ENCODE peak calls at places on chromosomes 13 and 19, in seven cellular contexts. O, R, B, N, D, H and J are unnamed samples.

GRCh38 chr19:54673222-54673621 is 10.4 kb downstream of the LILRB4 start:
- DNase-seq in H (no peak), B (no peak), D (no peak), N (no peak), O (no peak), R (no peak), J (no peak)

GRCh38 chr13:110244096-110244830 is 62.7 kb downstream of the COL4A1 start:
- DNase-seq in B (no peak), D (no peak), O (no peak), H (no peak), R (no peak), N (peak), J (peak)

GRCh38 chr19:1521636-1522035 is 2.2 kb upstream of the PLK5 start:
- DNase-seq in O (no peak), R (no peak), D (no peak), H (no peak), B (peak), N (no peak), J (no peak)

GRCh38 chr19:1223018-1223855 is 14.6 kb downstream of the CBARP start:
- DNase-seq in O (no peak), N (no peak), R (no peak), H (no peak), D (no peak), B (peak), J (no peak)

GRCh38 chr13:106530209-106530906 is 5.1 kb downstream of the EFNB2 start:
- DNase-seq in O (no peak), B (no peak), H (no peak), R (no peak), N (no peak), D (no peak), J (no peak)

GRCh38 chr19:17795495-17795856 is 538 bp downstream of the B3GNT3 start:
- DNase-seq in R (no peak), H (no peak), N (no peak), D (no peak), B (no peak), O (no peak), J (no peak)

GRCh38 chr19:54104998-54105715 is 2.5 kb downstream of the NDUFA3 start:
- DNase-seq in N (no peak), R (no peak), O (no peak), B (no peak), D (no peak), H (no peak), J (no peak)

GRCh38 chr19:9702186-9702585 is 27.3 kb upstream of the ZNF562 start:
- DNase-seq in H (no peak), O (no peak), B (no peak), R (no peak), D (no peak), N (no peak), J (no peak)

GRCh38 chr13:102195566-102196462 is 206.0 kb downstream of the FGF14 start:
- DNase-seq in O (no peak), H (no peak), N (no peak), B (peak), D (no peak), R (no peak), J (no peak)

GRCh38 chr13:29754486-29754806 is 96.0 kb downstream of the UBL3 start:
- DNase-seq in B (peak), D (peak), O (no peak), R (no peak), H (no peak), N (no peak), J (no peak)

GRCh38 chr13:46885018-46885417 is 11.8 kb downstream of the HTR2A start:
- DNase-seq in H (no peak), D (peak), R (no peak), O (no peak), N (no peak), B (no peak), J (no peak)

GRCh38 chr19:30046522-30046921 is 104.5 kb downstream of the URI1 start:
- DNase-seq in O (no peak), B (no peak), D (peak), R (no peak), H (no peak), N (no peak), J (no peak)

GRCh38 chr19:15200575-15201364 is at the start of gene NOTCH3:
- DNase-seq in H (peak), O (no peak), N (no peak), B (no peak), D (no peak), R (no peak), J (no peak)

GRCh38 chr13:45702088-45702487 is at the start of gene CBY2:
- DNase-seq in O (no peak), B (no peak), R (no peak), D (no peak), N (no peak), H (no peak), J (no peak)

GRCh38 chr13:111925146-111925875 is 141.6 kb upstream of the SOX1 start:
- DNase-seq in H (no peak), D (no peak), O (no peak), R (no peak), B (no peak), N (no peak), J (peak)

GRCh38 chr19:16265890-16266585 is 58.6 kb upstream of the KLF2 start:
- DNase-seq in N (no peak), O (no peak), H (no peak), R (no peak), B (no peak), D (no peak), J (no peak)

GRCh38 chr13:107518780-107519179 is 696.6 kb downstream of the LIG4 start:
- DNase-seq in R (no peak), N (no peak), B (no peak), O (no peak), D (no peak), H (no peak), J (no peak)

GRCh38 chr19:42683917-42684513 is 56.3 kb downstream of the PSG3 start:
- DNase-seq in O (no peak), H (no peak), N (no peak), B (peak), D (peak), R (no peak), J (no peak)
- TF ChIP-seq CTCF in O (peak), H (peak), N (peak), B (peak), D (peak), R (no peak), J (peak)

DNA sequence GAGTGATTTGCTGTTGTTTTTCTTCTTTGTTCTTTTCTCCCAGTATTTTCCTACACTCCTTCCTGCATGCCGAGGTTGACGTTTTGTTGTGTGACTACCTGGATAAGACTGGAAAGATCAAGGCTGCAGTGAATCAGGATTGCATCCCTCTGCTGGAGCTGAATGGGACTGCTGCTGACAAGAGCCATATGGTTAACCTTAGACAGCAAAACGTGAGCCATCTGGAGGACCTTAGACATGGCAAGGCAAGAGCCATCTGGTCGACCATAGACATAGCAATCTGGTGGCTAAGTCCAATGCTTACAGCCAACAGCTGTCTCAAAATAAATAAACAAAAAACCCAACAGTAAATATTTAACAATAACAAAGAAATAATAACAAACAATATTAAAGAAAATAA is 42.6 kb upstream of the ZNF91 start:
- DNase-seq in O (no peak), N (no peak), D (no peak), B (no peak), H (no peak), R (no peak), J (no peak)
- TF ChIP-seq CTCF in O (no peak), N (no peak), D (no peak), B (no peak), H (no peak), R (no peak), J (no peak)

GRCh38 chr19:36918090-36918489 is 2.0 kb downstream of the ZNF568 start:
- DNase-seq in R (no peak), N (no peak), D (no peak), B (no peak), O (no peak), H (no peak), J (no peak)

GRCh38 chr19:36916991-36917390 is 859 bp downstream of the ZNF568 start:
- DNase-seq in O (no peak), B (peak), R (no peak), D (peak), N (no peak), H (no peak), J (no peak)

DNA sequence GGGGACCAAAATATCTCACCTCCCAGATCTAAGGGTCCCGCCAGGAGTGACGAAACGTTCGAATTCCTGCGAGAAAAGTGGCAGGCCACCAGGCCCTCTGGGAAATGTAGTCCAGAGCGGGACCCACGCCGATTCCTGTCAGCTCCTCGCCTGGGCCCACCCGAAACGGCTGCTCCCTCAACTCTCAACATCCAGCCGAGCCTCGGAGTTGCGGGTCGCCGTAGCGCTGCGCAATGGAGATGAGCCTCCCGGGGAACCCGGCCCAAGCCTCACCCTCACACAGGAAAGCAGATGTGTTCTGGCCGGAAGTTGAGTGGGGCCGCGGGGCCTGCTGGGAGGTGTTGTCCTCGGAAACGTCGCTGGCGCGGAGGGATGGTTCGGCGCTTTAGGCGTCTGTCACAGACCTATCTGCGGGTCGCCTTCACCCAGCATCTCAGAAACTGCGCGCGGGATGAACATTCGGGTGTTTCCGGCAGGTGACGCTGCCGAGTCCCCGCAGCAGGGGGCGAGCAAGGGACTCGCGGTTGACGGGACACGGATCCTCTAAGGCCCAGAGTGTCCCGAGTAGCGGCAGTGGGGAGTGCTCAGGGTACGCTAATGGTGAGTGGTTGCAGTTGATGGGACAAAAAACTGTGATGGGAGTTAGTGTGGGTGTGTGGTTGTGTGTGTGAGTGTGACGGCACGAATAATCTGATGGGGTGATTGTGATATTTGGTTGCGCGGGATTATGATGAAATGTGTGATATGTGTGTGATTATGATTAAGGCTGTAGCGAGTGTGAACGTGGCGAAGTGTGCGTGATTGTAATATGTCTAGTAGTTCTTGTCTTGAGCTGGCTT is at the start of the genes ZNF568 and ZNF829:
- DNase-seq in R (peak), D (peak), H (peak), B (peak), O (peak), N (peak), J (peak)
- TF ChIP-seq CTCF in R (peak), D (peak), H (peak), B (peak), O (peak), N (peak), J (peak)

DNA sequence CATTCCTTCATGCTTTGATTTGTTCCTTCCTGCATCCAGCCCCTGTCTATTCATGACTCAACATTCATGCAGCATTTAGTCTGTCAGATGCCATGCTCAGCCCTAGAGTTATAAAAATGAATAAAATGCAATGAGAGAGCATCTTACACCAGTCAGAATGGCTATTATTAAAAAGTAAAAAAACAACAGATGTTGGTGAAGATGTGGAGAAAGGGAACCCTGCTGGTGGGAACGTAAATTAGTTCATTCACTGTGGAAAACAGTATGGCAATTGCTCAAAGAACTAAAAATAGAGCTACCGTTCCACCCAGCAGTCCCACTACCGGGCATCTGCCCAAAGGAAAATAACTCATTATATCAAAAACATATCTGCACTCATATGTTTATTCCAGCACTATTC is 70.0 kb upstream of the GTF3A start:
- DNase-seq in O (no peak), H (no peak), B (peak), D (peak), R (no peak), N (no peak), J (no peak)
- TF ChIP-seq CTCF in O (no peak), H (no peak), B (no peak), D (peak), R (no peak), N (peak), J (no peak)

GRCh38 chr19:49812997-49813861 is at the start of gene FUZ:
- DNase-seq in O (peak), H (peak), D (peak), B (peak), R (peak), N (peak), J (peak)
- TF ChIP-seq CTCF in O (peak), H (peak), D (peak), B (no peak), R (peak), N (peak), J (no peak)

DNA sequence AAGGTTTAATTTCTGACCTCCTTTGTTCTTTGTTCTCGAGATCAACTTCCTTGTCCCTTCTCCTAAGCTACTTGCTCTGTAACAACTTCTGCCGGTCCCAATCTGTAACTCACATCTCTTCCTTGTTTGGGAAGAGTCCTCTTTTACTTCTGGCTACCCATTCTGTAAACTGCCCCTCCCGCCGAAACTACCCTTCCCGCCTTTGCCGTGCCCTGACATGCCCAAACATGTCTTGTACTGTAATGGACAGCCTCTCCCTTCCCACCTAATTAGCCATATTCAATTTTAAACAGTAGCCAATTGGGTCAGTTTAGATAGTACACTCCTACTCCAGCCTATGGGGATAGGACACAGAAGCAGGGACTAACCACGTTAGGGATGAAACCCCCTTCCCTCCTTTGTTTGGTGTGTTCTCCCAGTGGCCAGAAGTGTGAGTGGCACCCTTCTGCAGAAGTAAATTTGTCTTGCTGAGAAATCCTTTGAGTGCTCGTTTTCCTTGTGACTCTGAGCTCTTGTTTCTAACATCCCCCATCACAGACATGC is 34.2 kb downstream of the SACS start:
- DNase-seq in B (no peak), R (no peak), D (no peak), O (no peak), N (no peak), H (no peak), J (no peak)
- TF ChIP-seq CTCF in B (no peak), R (no peak), D (no peak), O (no peak), N (no peak), H (no peak), J (no peak)

GRCh38 chr19:41699968-41700323 is 8.5 kb upstream of the CEACAM5 start:
- DNase-seq in D (no peak), H (no peak), O (no peak), R (no peak), B (no peak), N (no peak), J (no peak)

GRCh38 chr19:41697198-41697855 is 9.3 kb upstream of the CEACAM7 start:
- DNase-seq in D (no peak), R (no peak), B (no peak), H (no peak), O (no peak), N (no peak), J (peak)

GRCh38 chr19:41698746-41699230 is 9.6 kb upstream of the CEACAM5 start:
- DNase-seq in B (no peak), H (no peak), O (no peak), D (no peak), N (no peak), R (no peak), J (no peak)

GRCh38 chr19:41700381-41701195 is 7.8 kb upstream of the CEACAM5 start:
- DNase-seq in B (no peak), D (no peak), H (no peak), N (no peak), R (no peak), O (no peak), J (peak)

GRCh38 chr19:41699231-41699967 is 9.0 kb upstream of the CEACAM5 start:
- DNase-seq in N (no peak), O (no peak), R (no peak), B (no peak), D (no peak), H (no peak), J (peak)
- TF ChIP-seq CTCF in N (no peak), O (no peak), R (no peak), B (no peak), D (no peak), H (no peak), J (no peak)

GRCh38 chr19:2582984-2583956 is 107.3 kb downstream of the GADD45B start:
- DNase-seq in H (no peak), B (no peak), D (no peak), O (no peak), N (no peak), R (no peak), J (peak)
- TF ChIP-seq CTCF in H (no peak), B (no peak), D (no peak), O (no peak), N (no peak), R (no peak), J (no peak)